ENCODE peak calls at places on chromosomes 3 and 15, in five cellular contexts. M is Panc1, K is left cardiac atrium, B is GM12891, T is HCT116. A is an unnamed sample.

GRCh38 chr3:184378650-184379374 is 805 bp upstream of the THPO start:
- DNase-seq in M (no peak), K (no peak), B (no peak), T (no peak), A (no peak)

GRCh38 chr15:70636540-70637165 is 126.7 kb downstream of the UACA start:
- DNase-seq in M (no peak), K (no peak), B (no peak), T (peak), A (no peak)

GRCh38 chr15:95284933-95285401 is 1045.5 kb upstream of the NR2F2 start:
- DNase-seq in M (no peak), K (no peak), B (no peak), T (no peak), A (no peak)

GRCh38 chr15:83030021-83030420 is 18.6 kb upstream of the C15orf40 start:
- DNase-seq in M (no peak), K (no peak), B (no peak), T (peak), A (no peak)

GRCh38 chr3:132399054-132399929 is 18.0 kb upstream of the DNAJC13 start:
- DNase-seq in M (peak), K (no peak), B (peak), T (peak), A (peak)

GRCh38 chr15:50003786-50004334 is 115.2 kb downstream of the ATP8B4 start:
- DNase-seq in M (peak), K (peak), B (peak), T (peak), A (peak)

GRCh38 chr15:101466188-101466587 is 23.3 kb downstream of the PCSK6 start:
- DNase-seq in M (no peak), K (no peak), B (no peak), T (no peak), A (no peak)

GRCh38 chr3:192408007-192408655 is 319.2 kb downstream of the FGF12 start:
- DNase-seq in M (no peak), K (peak), B (peak), T (no peak), A (peak)

GRCh38 chr15:99472416-99473145 is 93.2 kb upstream of the MEF2A start:
- DNase-seq in M (no peak), K (no peak), B (no peak), T (no peak), A (peak)

A was measured in adrenal gland.